ENCODE peak calls at places on chromosomes 12 and 14, in ten cellular contexts. E, V, U, G, C, L, N, H, R and D are unnamed samples.

GRCh38 chr12:132453361-132454133 is 36.4 kb upstream of the FBRSL1 start:
- DNase-seq in L (peak), C (no peak), G (no peak), V (no peak), H (no peak), U (no peak), E (no peak), R (no peak), N (no peak), D (peak)

GRCh38 chr12:31778687-31779086 is 49.9 kb upstream of the AMN1 start:
- DNase-seq in G (no peak), V (no peak), U (no peak), N (no peak), L (no peak), H (no peak), R (no peak), E (no peak), C (no peak), D (no peak)

GRCh38 chr14:100178691-100179090 is 19.2 kb upstream of the DEGS2 start:
- DNase-seq in U (no peak), V (no peak), R (no peak), C (no peak), N (no peak), H (no peak), L (no peak), E (no peak), G (no peak), D (no peak)

GRCh38 chr14:95365401-95365800 is 45.7 kb upstream of the CLMN start:
- DNase-seq in H (peak), C (no peak), G (no peak), N (no peak), U (no peak), L (peak), V (no peak), R (no peak), E (no peak), D (peak)

GRCh38 chr14:89540830-89541470 is 123.9 kb upstream of the FOXN3 start:
- DNase-seq in N (no peak), H (peak), U (no peak), L (peak), C (peak), R (no peak), V (no peak), E (no peak), G (no peak), D (peak)

GRCh38 chr14:76955575-76956252 is 72.8 kb downstream of the IRF2BPL start:
- DNase-seq in N (no peak), V (no peak), E (no peak), L (peak), H (no peak), U (peak), R (peak), C (no peak), G (peak), D (peak)

GRCh38 chr12:46442239-46442638 is 69.7 kb upstream of the SLC38A2 start:
- DNase-seq in R (no peak), L (peak), H (peak), G (no peak), U (no peak), C (no peak), N (no peak), V (no peak), E (no peak), D (peak)

GRCh38 chr12:116266220-116266619 is 11.3 kb downstream of the MED13L start:
- DNase-seq in U (no peak), C (no peak), L (no peak), N (no peak), G (no peak), R (no peak), V (no peak), E (no peak), H (no peak), D (peak)

GRCh38 chr14:71632440-71632946 is 299.7 kb upstream of the RGS6 start:
- DNase-seq in E (no peak), L (no peak), U (no peak), R (no peak), C (no peak), H (no peak), G (no peak), N (no peak), V (no peak), D (no peak)

GRCh38 chr12:126117502-126117901 is 1052.3 kb downstream of the AACS start:
- DNase-seq in V (no peak), C (no peak), H (no peak), R (no peak), G (no peak), N (no peak), E (no peak), L (no peak), U (no peak), D (no peak)

GRCh38 chr12:51389302-51389999 is 1.8 kb downstream of the GALNT6 start:
- DNase-seq in C (no peak), V (no peak), N (no peak), G (no peak), H (no peak), U (no peak), R (no peak), L (no peak), E (no peak), D (no peak)

GRCh38 chr14:91843437-91843836 is 23.9 kb downstream of the TC2N start:
- DNase-seq in R (no peak), V (no peak), N (no peak), L (no peak), H (no peak), E (no peak), G (no peak), C (no peak), U (no peak), D (no peak)

GRCh38 chr12:131894981-131895639 is 688 bp downstream of the ULK1 start:
- DNase-seq in V (no peak), N (no peak), G (no peak), R (no peak), U (peak), H (no peak), L (no peak), C (no peak), E (peak), D (no peak)

GRCh38 chr12:116201908-116202307 is 75.6 kb downstream of the MED13L start:
- DNase-seq in R (no peak), C (no peak), V (no peak), U (no peak), G (no peak), H (no peak), L (peak), E (no peak), N (no peak), D (peak)

GRCh38 chr14:59391388-59391787 is 73.8 kb downstream of the GPR135 start:
- DNase-seq in E (no peak), L (no peak), U (no peak), R (no peak), N (no peak), V (no peak), C (no peak), G (no peak), H (no peak), D (no peak)

GRCh38 chr14:61678966-61679365 is 16.3 kb upstream of the HIF1A start:
- DNase-seq in R (no peak), U (peak), E (no peak), C (no peak), H (no peak), N (no peak), L (peak), V (no peak), G (no peak), D (peak)